ENCODE peak calls at places on chromosomes 12 and 14, in five cellular contexts. One of them, this sample, is unnamed.

GRCh38 chr14:75232597-75232996 is 46.0 kb upstream of the FOS start:
- DNase-seq in IMR-90: no peak
- DNase-seq in upper lobe of right lung: no peak
- DNase-seq in left lung: no peak
- DNase-seq in H9: no peak
- DNase-seq in this sample: no peak

GRCh38 chr12:108517288-108518100 is 2.4 kb downstream of the FICD start:
- DNase-seq in IMR-90: no peak
- DNase-seq in upper lobe of right lung: no peak
- DNase-seq in left lung: no peak
- DNase-seq in H9: no peak
- DNase-seq in this sample: no peak

GRCh38 chr12:116892318-116892717 is 11.1 kb upstream of the HRK start:
- DNase-seq in IMR-90: no peak
- DNase-seq in upper lobe of right lung: no peak
- DNase-seq in left lung: no peak
- DNase-seq in H9: no peak
- DNase-seq in this sample: no peak

GRCh38 chr14:68566075-68566474 is 226.8 kb downstream of the ZFP36L1 start:
- DNase-seq in IMR-90: no peak
- DNase-seq in upper lobe of right lung: no peak
- DNase-seq in left lung: no peak
- DNase-seq in H9: no peak
- DNase-seq in this sample: no peak

GRCh38 chr12:77609016-77609415 is 221.7 kb upstream of the NAV3 start:
- DNase-seq in IMR-90: no peak
- DNase-seq in upper lobe of right lung: no peak
- DNase-seq in left lung: no peak
- DNase-seq in H9: no peak
- DNase-seq in this sample: no peak

GRCh38 chr12:32947203-32947795 is 50.7 kb upstream of the PKP2 start:
- DNase-seq in IMR-90: no peak
- DNase-seq in upper lobe of right lung: no peak
- DNase-seq in left lung: no peak
- DNase-seq in H9: no peak
- DNase-seq in this sample: no peak

GRCh38 chr12:4909734-4910501 is at the start of gene KCNA1:
- DNase-seq in IMR-90: no peak
- DNase-seq in upper lobe of right lung: no peak
- DNase-seq in left lung: peak
- DNase-seq in H9: peak
- DNase-seq in this sample: peak

GRCh38 chr12:2690348-2691000 is 104.3 kb upstream of the FKBP4 start:
- DNase-seq in IMR-90: no peak
- DNase-seq in upper lobe of right lung: no peak
- DNase-seq in left lung: no peak
- DNase-seq in H9: no peak
- DNase-seq in this sample: no peak

GRCh38 chr12:43501705-43502104 is 50.3 kb downstream of the ADAMTS20 start:
- DNase-seq in IMR-90: peak
- DNase-seq in upper lobe of right lung: no peak
- DNase-seq in left lung: no peak
- DNase-seq in H9: no peak
- DNase-seq in this sample: no peak

GRCh38 chr12:53253298-53253697 is 14.8 kb upstream of the ESPL1 start:
- DNase-seq in IMR-90: no peak
- DNase-seq in upper lobe of right lung: peak
- DNase-seq in left lung: peak
- DNase-seq in H9: no peak
- DNase-seq in this sample: no peak

GRCh38 chr12:100554608-100555077 is 18.8 kb upstream of the GAS2L3 start:
- DNase-seq in IMR-90: peak
- DNase-seq in upper lobe of right lung: no peak
- DNase-seq in left lung: no peak
- DNase-seq in H9: peak
- DNase-seq in this sample: no peak

GRCh38 chr12:111406474-111407370 is 999 bp downstream of the SH2B3 start:
- DNase-seq in IMR-90: no peak
- DNase-seq in upper lobe of right lung: peak
- DNase-seq in left lung: peak
- DNase-seq in H9: no peak
- DNase-seq in this sample: no peak

GRCh38 chr14:104106471-104106991 is 21.0 kb downstream of the ASPG start:
- DNase-seq in IMR-90: no peak
- DNase-seq in upper lobe of right lung: peak
- DNase-seq in left lung: peak
- DNase-seq in H9: peak
- DNase-seq in this sample: peak

GRCh38 chr12:42426733-42427132 is 100.8 kb downstream of the PPHLN1 start:
- DNase-seq in IMR-90: peak
- DNase-seq in upper lobe of right lung: no peak
- DNase-seq in left lung: no peak
- DNase-seq in H9: peak
- DNase-seq in this sample: no peak

GRCh38 chr14:64841772-64842490 is 37.8 kb downstream of the SPTB start:
- DNase-seq in IMR-90: no peak
- DNase-seq in upper lobe of right lung: no peak
- DNase-seq in left lung: no peak
- DNase-seq in H9: no peak
- DNase-seq in this sample: no peak

GRCh38 chr12:10067942-10068341 is 30.8 kb downstream of the CLEC1A start:
- DNase-seq in IMR-90: no peak
- DNase-seq in upper lobe of right lung: no peak
- DNase-seq in left lung: no peak
- DNase-seq in H9: no peak
- DNase-seq in this sample: no peak
- H3K27ac ChIP-seq in IMR-90: no peak
- H3K27ac ChIP-seq in upper lobe of right lung: peak
- H3K27ac ChIP-seq in left lung: peak
- H3K27ac ChIP-seq in H9: no peak
- H3K27ac ChIP-seq in this sample: peak

GRCh38 chr14:20343092-20343854 is at the start of gene PARP2:
- DNase-seq in IMR-90: peak
- DNase-seq in upper lobe of right lung: peak
- DNase-seq in left lung: peak
- DNase-seq in H9: peak
- DNase-seq in this sample: peak
- TF ChIP-seq CTCF in IMR-90: no peak
- TF ChIP-seq CTCF in upper lobe of right lung: no peak
- TF ChIP-seq CTCF in left lung: no peak
- TF ChIP-seq CTCF in H9: no peak
- TF ChIP-seq CTCF in this sample: no peak

DNA sequence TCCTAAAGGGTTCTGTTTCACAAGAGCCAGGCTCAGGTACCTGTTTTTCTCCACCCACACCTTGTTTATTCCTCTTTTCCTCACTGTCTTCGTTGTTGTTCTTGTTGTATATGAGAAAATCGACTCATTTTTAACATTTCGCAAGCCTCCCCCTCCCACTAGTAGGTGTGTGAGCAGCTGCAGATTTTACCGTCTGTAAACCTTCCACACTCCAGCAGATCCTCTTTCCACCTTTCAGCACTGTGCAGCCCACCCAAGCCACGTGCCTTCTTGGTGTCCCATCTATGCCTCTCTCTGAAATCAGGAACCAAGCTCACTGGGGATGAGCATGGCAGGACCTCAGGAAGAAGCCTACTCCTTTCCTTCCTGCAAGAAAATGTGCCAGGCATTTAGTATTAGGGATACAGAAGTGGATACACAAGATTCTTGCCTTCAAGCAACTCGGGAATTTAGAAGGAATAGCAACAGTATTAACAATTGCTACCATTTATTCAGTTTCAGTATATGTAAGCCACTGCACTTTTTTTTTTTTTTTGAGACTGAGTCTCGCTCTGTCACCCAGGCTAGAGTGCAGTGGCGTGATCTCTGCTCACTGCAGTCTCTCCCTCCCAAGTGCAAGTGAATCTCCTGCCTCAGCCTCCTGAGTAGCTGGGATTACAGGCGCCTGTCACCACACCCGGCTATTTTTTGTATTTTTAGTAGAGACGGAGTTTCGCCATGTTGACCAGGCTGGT is 113.6 kb downstream of the CHST11 start:
- DNase-seq in IMR-90: no peak
- DNase-seq in upper lobe of right lung: no peak
- DNase-seq in left lung: no peak
- DNase-seq in H9: no peak
- DNase-seq in this sample: no peak
- H3K27ac ChIP-seq in IMR-90: no peak
- H3K27ac ChIP-seq in upper lobe of right lung: no peak
- H3K27ac ChIP-seq in left lung: peak
- H3K27ac ChIP-seq in H9: no peak
- H3K27ac ChIP-seq in this sample: no peak

DNA sequence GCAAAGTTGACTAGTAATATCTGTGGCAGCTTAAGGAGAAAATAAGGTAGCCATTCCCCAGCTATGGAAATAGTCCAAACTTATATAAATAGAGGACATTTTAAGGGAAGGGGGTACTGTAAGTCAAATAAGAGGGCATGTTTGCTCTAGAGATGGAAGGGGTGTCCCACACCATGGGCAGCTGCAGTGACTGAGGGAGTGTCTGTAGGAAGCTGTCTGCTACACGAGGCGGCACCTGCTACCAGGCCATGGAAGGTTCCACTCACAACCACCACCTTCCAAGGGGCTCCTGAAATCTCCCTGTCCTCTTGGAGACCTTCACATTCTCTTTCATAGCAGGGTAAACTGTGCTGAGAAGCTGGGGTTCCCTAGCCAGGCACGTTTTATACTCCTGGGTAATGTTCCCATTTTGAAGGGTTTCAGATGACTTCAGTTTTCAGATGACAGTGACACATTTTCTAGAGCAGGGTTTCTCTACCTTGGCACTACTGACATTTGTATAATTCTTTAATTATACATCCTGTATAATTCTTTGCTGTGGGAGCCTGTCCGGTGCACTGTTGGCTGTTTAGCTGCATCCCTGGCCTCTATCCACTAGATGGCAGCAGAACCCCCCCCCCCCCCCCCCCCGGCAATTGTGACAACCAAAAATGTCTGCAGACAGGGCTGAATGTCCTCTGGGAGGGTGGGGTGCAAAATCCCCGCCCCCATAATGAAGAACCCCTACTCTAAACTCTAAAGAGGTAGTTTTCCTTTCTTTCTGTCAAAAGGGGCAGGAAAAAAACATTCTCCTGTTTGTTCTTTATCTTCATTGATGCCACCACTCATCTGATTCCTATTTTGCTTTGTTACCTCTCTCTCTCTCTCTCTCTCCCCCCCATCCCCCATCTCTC is 11.6 kb upstream of the SMCO2 start:
- DNase-seq in IMR-90: no peak
- DNase-seq in upper lobe of right lung: no peak
- DNase-seq in left lung: no peak
- DNase-seq in H9: no peak
- DNase-seq in this sample: no peak
- TF ChIP-seq CTCF in IMR-90: peak
- TF ChIP-seq CTCF in upper lobe of right lung: peak
- TF ChIP-seq CTCF in left lung: peak
- TF ChIP-seq CTCF in H9: peak
- TF ChIP-seq CTCF in this sample: peak

GRCh38 chr12:104406164-104406563 is 50.6 kb upstream of the CHST11 start:
- DNase-seq in IMR-90: no peak
- DNase-seq in upper lobe of right lung: no peak
- DNase-seq in left lung: no peak
- DNase-seq in H9: no peak
- DNase-seq in this sample: no peak

GRCh38 chr12:104410326-104410725 is 46.4 kb upstream of the CHST11 start:
- DNase-seq in IMR-90: no peak
- DNase-seq in upper lobe of right lung: no peak
- DNase-seq in left lung: no peak
- DNase-seq in H9: no peak
- DNase-seq in this sample: no peak

GRCh38 chr12:104410786-104411185 is 46.0 kb upstream of the CHST11 start:
- DNase-seq in IMR-90: peak
- DNase-seq in upper lobe of right lung: no peak
- DNase-seq in left lung: no peak
- DNase-seq in H9: no peak
- DNase-seq in this sample: no peak

GRCh38 chr12:104411826-104412626 is 44.7 kb upstream of the CHST11 start:
- DNase-seq in IMR-90: peak
- DNase-seq in upper lobe of right lung: no peak
- DNase-seq in left lung: no peak
- DNase-seq in H9: no peak
- DNase-seq in this sample: no peak

GRCh38 chr12:104407922-104408321 is 48.8 kb upstream of the CHST11 start:
- DNase-seq in IMR-90: no peak
- DNase-seq in upper lobe of right lung: no peak
- DNase-seq in left lung: no peak
- DNase-seq in H9: no peak
- DNase-seq in this sample: no peak
- H3K27ac ChIP-seq in IMR-90: no peak
- H3K27ac ChIP-seq in upper lobe of right lung: no peak
- H3K27ac ChIP-seq in left lung: no peak
- H3K27ac ChIP-seq in H9: no peak
- H3K27ac ChIP-seq in this sample: no peak

GRCh38 chr14:35822501-35822900 is 3.6 kb upstream of the BRMS1L start:
- DNase-seq in IMR-90: no peak
- DNase-seq in upper lobe of right lung: no peak
- DNase-seq in left lung: no peak
- DNase-seq in H9: no peak
- DNase-seq in this sample: no peak
- TF ChIP-seq CTCF in IMR-90: no peak
- TF ChIP-seq CTCF in upper lobe of right lung: no peak
- TF ChIP-seq CTCF in left lung: no peak
- TF ChIP-seq CTCF in H9: no peak
- TF ChIP-seq CTCF in this sample: no peak

GRCh38 chr12:115657081-115658013 is 620.1 kb downstream of the MED13L start:
- DNase-seq in IMR-90: no peak
- DNase-seq in upper lobe of right lung: no peak
- DNase-seq in left lung: no peak
- DNase-seq in H9: no peak
- DNase-seq in this sample: no peak

GRCh38 chr12:115659422-115659821 is 618.1 kb downstream of the MED13L start:
- DNase-seq in IMR-90: no peak
- DNase-seq in upper lobe of right lung: no peak
- DNase-seq in left lung: no peak
- DNase-seq in H9: no peak
- DNase-seq in this sample: no peak

GRCh38 chr12:115661103-115661502 is 616.4 kb downstream of the MED13L start:
- DNase-seq in IMR-90: no peak
- DNase-seq in upper lobe of right lung: no peak
- DNase-seq in left lung: no peak
- DNase-seq in H9: no peak
- DNase-seq in this sample: no peak

GRCh38 chr12:115666168-115666567 is 611.3 kb downstream of the MED13L start:
- DNase-seq in IMR-90: no peak
- DNase-seq in upper lobe of right lung: no peak
- DNase-seq in left lung: no peak
- DNase-seq in H9: no peak
- DNase-seq in this sample: no peak

GRCh38 chr12:115660211-115660805 is 617.2 kb downstream of the MED13L start:
- DNase-seq in IMR-90: no peak
- DNase-seq in upper lobe of right lung: no peak
- DNase-seq in left lung: no peak
- DNase-seq in H9: no peak
- DNase-seq in this sample: no peak
- H3K27ac ChIP-seq in IMR-90: no peak
- H3K27ac ChIP-seq in upper lobe of right lung: peak
- H3K27ac ChIP-seq in left lung: peak
- H3K27ac ChIP-seq in H9: no peak
- H3K27ac ChIP-seq in this sample: no peak

GRCh38 chr12:96698521-96698920 is 208.5 kb upstream of the NEDD1 start:
- DNase-seq in IMR-90: no peak
- DNase-seq in upper lobe of right lung: no peak
- DNase-seq in left lung: no peak
- DNase-seq in H9: no peak
- DNase-seq in this sample: no peak
- TF ChIP-seq CTCF in IMR-90: peak
- TF ChIP-seq CTCF in upper lobe of right lung: no peak
- TF ChIP-seq CTCF in left lung: no peak
- TF ChIP-seq CTCF in H9: peak
- TF ChIP-seq CTCF in this sample: no peak

This sample was measured in dorsolateral prefrontal cortex.